ENCODE peak calls at places on chromosomes 16 and 17, in four cellular contexts. W is H7; N is activated T-helper 2 cell treated with anti-CD3 and anti-CD28 coated beads, Interferon-gamma antibody, Interleukin-2, Interleukin-4, amounts not matched to agents 10 μg/mL and 5 μg/mL and 100 μg/mL, durations not matched to agents 14 hours and 24 hours and 36 hours; E is NCI-H345. Z is an unnamed sample.

GRCh38 chr17:78600181-78600651 is 23.0 kb upstream of the DNAH17 start:
- DNase-seq in W (no peak), N (no peak), E (no peak), Z (no peak)

GRCh38 chr17:81865733-81866439 is 5.3 kb downstream of the ARHGDIA start:
- DNase-seq in W (no peak), N (no peak), E (no peak), Z (no peak)

GRCh38 chr17:76734080-76734840 is 2.9 kb downstream of the SRSF2 start:
- DNase-seq in W (no peak), N (no peak), E (no peak), Z (no peak)

GRCh38 chr17:48241131-48241591 is 133.6 kb downstream of the SNX11 start:
- DNase-seq in W (no peak), N (no peak), E (no peak), Z (no peak)

GRCh38 chr17:40517981-40518380 is 16.6 kb upstream of the TNS4 start:
- DNase-seq in W (no peak), N (no peak), E (no peak), Z (no peak)

GRCh38 chr16:58027341-58028167 is 2.0 kb downstream of the MMP15 start:
- DNase-seq in W (peak; percentile 97), N (no peak), E (no peak), Z (peak; percentile 41)

GRCh38 chr17:2701996-2702741 is 9.4 kb downstream of the CLUH start:
- DNase-seq in W (peak; percentile 83), N (no peak), E (no peak), Z (no peak)

GRCh38 chr16:86306811-86307517 is 203.4 kb upstream of the FOXF1 start:
- DNase-seq in W (no peak), N (no peak), E (no peak), Z (no peak)

GRCh38 chr16:66357523-66357928 is 9.0 kb upstream of the CDH5 start:
- DNase-seq in W (peak; percentile 89), N (no peak), E (peak; percentile 47), Z (no peak)